ENCODE peak calls at places on chromosomes 12 and 14, in six cellular contexts. S is Peyer's patch; V is HCT116; R is adrenal gland; M is CD4-positive, alpha-beta T cell; K is dorsolateral prefrontal cortex. P is an unnamed sample.

GRCh38 chr12:77049767-77050353 is 15.5 kb downstream of the E2F7 start:
- DNase-seq in K (no peak), V (peak; percentile 63), M (no peak), R (no peak), S (no peak), P (no peak)

GRCh38 chr12:3277261-3277943 is 200.2 kb downstream of the TSPAN9 start:
- DNase-seq in M (no peak), S (no peak), R (no peak), V (no peak), K (no peak), P (no peak)

GRCh38 chr12:26029741-26030033 is 71.2 kb downstream of the RASSF8 start:
- DNase-seq in K (no peak), S (no peak), R (no peak), V (no peak), M (no peak), P (no peak)

GRCh38 chr12:130714091-130714590 is 2.0 kb downstream of the RIMBP2 start:
- DNase-seq in V (no peak), K (no peak), M (no peak), R (no peak), S (no peak), P (no peak)

GRCh38 chr12:27190761-27191160 is 53.3 kb upstream of the STK38L start:
- DNase-seq in S (no peak), K (no peak), R (no peak), M (no peak), V (no peak), P (no peak)

GRCh38 chr12:22562187-22563028 is 18.1 kb upstream of the C2CD5 start:
- DNase-seq in R (no peak), M (no peak), S (no peak), V (no peak), K (no peak), P (no peak)

GRCh38 chr14:105497671-105498429 is 6.8 kb downstream of the TEDC1 start:
- DNase-seq in V (no peak), M (no peak), R (no peak), K (peak; percentile 38), S (no peak), P (no peak)

GRCh38 chr12:43060738-43061137 is 471.2 kb upstream of the PRICKLE1 start:
- DNase-seq in M (no peak), S (no peak), R (no peak), K (no peak), V (no peak), P (no peak)

GRCh38 chr14:65179918-65180724 is 77.8 kb upstream of the MAX start:
- DNase-seq in M (no peak), K (peak; percentile 54), R (peak; percentile 91), S (no peak), V (peak; percentile 38), P (no peak)

GRCh38 chr12:4439736-4440135 is 5.9 kb downstream of the FGF6 start:
- DNase-seq in S (no peak), M (no peak), V (no peak), K (no peak), R (no peak), P (no peak)

GRCh38 chr12:32179011-32179395 is 72.4 kb downstream of the BICD1 start:
- DNase-seq in K (no peak), M (no peak), S (no peak), V (no peak), R (no peak), P (no peak)

GRCh38 chr14:51367600-51367931 is 127.5 kb downstream of the TMX1 start:
- DNase-seq in S (no peak), R (no peak), V (no peak), M (no peak), K (no peak), P (no peak)

GRCh38 chr14:46053221-46053620 is 598.4 kb downstream of the RPL10L start:
- DNase-seq in K (no peak), M (no peak), V (no peak), S (no peak), R (no peak), P (no peak)

GRCh38 chr12:51246254-51246853 is 7.7 kb downstream of the DAZAP2 start:
- DNase-seq in R (no peak), M (peak; percentile 41), K (no peak), S (no peak), V (no peak), P (no peak)

GRCh38 chr12:6563448-6564050 is 4.5 kb downstream of the NOP2 start:
- DNase-seq in V (no peak), K (peak; percentile 59), R (no peak), S (peak; percentile 73), M (peak; percentile 51), P (no peak)

GRCh38 chr12:88729196-88729595 is 148.9 kb upstream of the KITLG start:
- DNase-seq in S (no peak), M (no peak), V (no peak), K (no peak), R (no peak), P (no peak)

GRCh38 chr12:45518516-45519235 is 210.8 kb upstream of the ARID2 start:
- DNase-seq in K (no peak), V (no peak), R (no peak), S (no peak), M (peak; percentile 28), P (no peak)

GRCh38 chr12:41509655-41510054 is 321.5 kb downstream of the PDZRN4 start:
- DNase-seq in S (no peak), V (no peak), R (no peak), M (no peak), K (no peak), P (no peak)

GRCh38 chr14:40944521-40944920 is 662.2 kb upstream of the LRFN5 start:
- DNase-seq in S (no peak), R (no peak), M (no peak), V (no peak), K (no peak), P (no peak)

GRCh38 chr12:1593232-1594044 is 943 bp downstream of the FBXL14 start:
- DNase-seq in S (peak; percentile 84), M (peak; percentile 51), K (peak; percentile 54), V (no peak), R (peak; percentile 61), P (no peak)

GRCh38 chr12:125001636-125002035 is 8.2 kb downstream of the BRI3BP start:
- DNase-seq in V (no peak), M (no peak), R (no peak), K (no peak), S (no peak), P (no peak)

GRCh38 chr12:68119724-68120211 is 39.8 kb downstream of the IFNG start:
- DNase-seq in R (no peak), M (peak; percentile 8), K (no peak), V (no peak), S (no peak), P (no peak)

GRCh38 chr14:81519200-81519998 is 14.3 kb downstream of the SEL1L start:
- DNase-seq in K (no peak), V (no peak), M (no peak), S (no peak), R (no peak), P (no peak)

GRCh38 chr12:110931315-110931728 is 10.9 kb upstream of the MYL2 start:
- DNase-seq in V (no peak), R (peak; percentile 32), M (no peak), S (no peak), K (no peak), P (no peak)

DNA sequence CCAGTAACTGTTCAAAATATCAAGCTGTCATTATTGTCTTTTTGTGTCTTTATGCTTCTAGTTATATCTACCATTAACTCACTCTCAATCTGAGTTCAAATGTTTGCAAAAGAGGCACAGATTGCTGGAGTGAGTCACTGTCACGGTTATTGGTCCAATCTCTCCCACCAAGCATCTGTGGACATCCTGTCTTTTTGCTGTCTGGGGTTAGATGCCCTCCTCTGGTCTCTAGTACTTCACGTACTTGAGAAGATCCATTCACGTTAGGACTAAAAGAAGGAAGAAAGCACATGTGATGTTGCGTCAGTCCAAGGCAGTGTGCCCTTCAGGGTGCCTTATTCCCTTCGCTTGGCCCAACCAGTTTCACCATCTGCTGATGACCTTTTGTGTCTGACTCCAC is 72.2 kb upstream of the STXBP6 start:
- DNase-seq in M (no peak), R (no peak), K (no peak), V (no peak), S (no peak), P (no peak)
- H3K27ac ChIP-seq in M (no peak overlapping the region), R (no peak overlapping the region), K (no peak overlapping the region), V (no peak overlapping the region), S (no peak overlapping the region), P (no peak overlapping the region)

GRCh38 chr14:102523200-102524025 is 13.8 kb upstream of the ANKRD9 start:
- DNase-seq in K (no peak), S (peak; percentile 84), R (no peak), M (no peak), V (no peak), P (no peak)
- H3K27ac ChIP-seq in K (no peak overlapping the region), S (peak overlapping the region; percentile 86), R (peak overlapping the region; percentile 26), M (no peak overlapping the region), V (peak overlapping the region; percentile 30), P (no peak overlapping the region)

DNA sequence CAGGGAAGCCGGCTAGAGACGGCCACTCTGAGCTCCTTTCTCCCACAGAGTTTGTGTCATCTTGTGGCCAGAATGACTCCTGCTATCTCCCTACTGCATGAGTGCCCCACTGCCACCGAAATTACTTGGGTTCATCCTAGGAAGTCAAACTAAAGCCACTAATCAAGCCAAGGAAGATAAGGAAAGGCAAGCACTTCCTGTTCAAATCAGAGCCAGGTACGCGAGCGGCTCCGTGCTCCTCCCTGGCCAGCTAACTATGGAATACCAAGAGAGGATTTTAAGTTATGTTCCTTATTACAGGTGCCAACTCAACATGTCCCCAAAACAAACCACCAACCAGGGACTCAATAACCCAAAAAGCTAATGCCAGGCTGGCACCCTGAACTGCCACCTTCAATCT is 15.9 kb upstream of the RAB35 start:
- DNase-seq in V (no peak), S (peak; percentile 49), M (no peak), K (no peak), R (no peak), P (no peak)
- H3K27ac ChIP-seq in V (no peak overlapping the region), S (no peak overlapping the region), M (no peak overlapping the region), K (no peak overlapping the region), R (no peak overlapping the region), P (no peak overlapping the region)

GRCh38 chr14:21252149-21252548 is 17.1 kb downstream of the HNRNPC start:
- DNase-seq in R (no peak), V (no peak), K (no peak), S (no peak), M (no peak), P (no peak)
- H3K27ac ChIP-seq in R (no peak overlapping the region), V (no peak overlapping the region), K (no peak overlapping the region), S (no peak overlapping the region), M (no peak overlapping the region), P (no peak overlapping the region)

GRCh38 chr12:132219323-132219722 is 75.1 kb downstream of the NOC4L start:
- DNase-seq in K (no peak), R (no peak), M (no peak), S (no peak), V (no peak), P (no peak)
- H3K27ac ChIP-seq in K (no peak overlapping the region), R (no peak overlapping the region), M (no peak overlapping the region), S (no peak overlapping the region), V (no peak overlapping the region), P (no peak overlapping the region)

DNA sequence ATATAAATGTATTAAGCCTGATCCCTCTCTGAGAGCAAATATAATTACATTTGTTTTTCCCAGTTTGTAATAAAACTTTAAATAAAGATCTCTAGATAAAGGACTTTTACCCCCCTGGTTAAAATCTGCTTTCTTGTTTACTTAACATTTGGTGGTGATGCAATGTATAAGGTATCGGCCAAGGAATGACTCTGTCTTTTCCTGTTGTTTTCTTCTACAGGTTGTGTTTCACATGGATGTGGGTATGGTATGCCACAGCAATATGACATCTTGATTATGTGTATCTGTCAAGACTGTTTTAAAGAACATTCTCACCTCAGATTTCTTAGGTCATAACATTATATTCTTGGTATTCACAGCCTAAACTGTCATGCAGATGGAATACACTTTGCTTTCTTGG is 210.6 kb upstream of the NOVA1 start:
- DNase-seq in K (no peak), R (no peak), M (no peak), V (no peak), S (no peak), P (no peak)
- H3K27ac ChIP-seq in K (no peak overlapping the region), R (no peak overlapping the region), M (no peak overlapping the region), V (no peak overlapping the region), S (no peak overlapping the region), P (no peak overlapping the region)

GRCh38 chr14:24986206-24986893 is 63.6 kb downstream of the STXBP6 start:
- DNase-seq in K (no peak), R (no peak), V (no peak), M (no peak), S (no peak), P (no peak)
- H3K27ac ChIP-seq in K (no peak overlapping the region), R (no peak overlapping the region), V (no peak overlapping the region), M (no peak overlapping the region), S (no peak overlapping the region), P (no peak overlapping the region)